ENCODE peak calls at places on chromosomes 12 and 14, in four cellular contexts. L is HCT116, R is choroid plexus epithelial cell, G is BJ. H is an unnamed sample.

GRCh38 chr14:27672047-27672446 is 1074.2 kb upstream of the NOVA1 start:
- DNase-seq in R (no peak), G (no peak), L (no peak), H (no peak)

GRCh38 chr12:111245701-111246476 is 123.0 kb downstream of the PHETA1 start:
- DNase-seq in R (no peak), G (no peak), L (no peak), H (no peak)

GRCh38 chr12:123741937-123742572 is 20.0 kb upstream of the DNAH10 start:
- DNase-seq in L (no peak), G (no peak), R (no peak), H (no peak)

GRCh38 chr12:30440826-30441602 is 254.7 kb downstream of the IPO8 start:
- DNase-seq in G (no peak), L (peak; percentile 43), R (peak; percentile 72), H (peak; percentile 46)

GRCh38 chr14:73751157-73751691 is 37.0 kb upstream of the PNMA1 start:
- DNase-seq in G (no peak), L (no peak), R (no peak), H (no peak)

GRCh38 chr12:45285717-45286116 is 69.8 kb downstream of the ANO6 start:
- DNase-seq in L (no peak), G (no peak), R (no peak), H (no peak)

GRCh38 chr14:99238234-99238633 is 33.8 kb downstream of the BCL11B start:
- DNase-seq in L (no peak), R (no peak), G (no peak), H (no peak)

GRCh38 chr14:45089813-45090212 is 5.9 kb downstream of the PRPF39 start:
- DNase-seq in G (no peak), L (no peak), R (peak; percentile 13), H (peak; percentile 76)

GRCh38 chr12:130164931-130165330 is 2.7 kb downstream of the FZD10 start:
- DNase-seq in R (no peak), G (no peak), L (no peak), H (no peak)

GRCh38 chr12:22974865-22975264 is 349.9 kb downstream of the ETNK1 start:
- DNase-seq in R (peak; percentile 95), L (peak; percentile 15), G (peak; percentile 48), H (peak; percentile 96)

GRCh38 chr14:73276836-73277235 is 39.5 kb downstream of the PAPLN start:
- DNase-seq in R (no peak), G (no peak), L (no peak), H (no peak)

GRCh38 chr14:56195727-56196126 is 77.5 kb downstream of the PELI2 start:
- DNase-seq in G (peak; percentile 44), L (no peak), R (peak; percentile 61), H (peak; percentile 75)

GRCh38 chr12:23949212-23950010 is at the start of gene SOX5:
- DNase-seq in G (no peak), R (peak; percentile 59), L (no peak), H (peak; percentile 75)

GRCh38 chr12:3560295-3560620 is 69.3 kb downstream of the PRMT8 start:
- DNase-seq in R (no peak), L (no peak), G (no peak), H (no peak)

GRCh38 chr14:96205059-96205993 is 687 bp downstream of the BDKRB2 start:
- DNase-seq in L (no peak), G (no peak), R (no peak), H (no peak)

GRCh38 chr12:54216580-54217308 is 28.0 kb upstream of the SMUG1 start:
- DNase-seq in R (peak; percentile 83), L (peak; percentile 86), G (no peak), H (peak; percentile 80)

GRCh38 chr12:54214553-54215374 is 26.0 kb upstream of the SMUG1 start:
- DNase-seq in G (peak; percentile 29), R (peak; percentile 93), L (peak; percentile 85), H (peak; percentile 90)

GRCh38 chr12:54217774-54218221 is 29.0 kb upstream of the SMUG1 start:
- DNase-seq in G (no peak), L (no peak), R (peak; percentile 28), H (no peak)

GRCh38 chr12:54215990-54216579 is 27.3 kb upstream of the SMUG1 start:
- DNase-seq in L (no peak), R (no peak), G (no peak), H (peak; percentile 40)

GRCh38 chr12:54217309-54217661 is 28.5 kb upstream of the SMUG1 start:
- DNase-seq in G (no peak), R (no peak), L (no peak), H (no peak)
- TF ChIP-seq CTCF in G (no peak), R (no peak), L (no peak), H (no peak)

GRCh38 chr12:57487055-57487596 is 742 bp upstream of the MARS1 start:
- DNase-seq in G (no peak), R (no peak), L (no peak), H (no peak)
- H3K4me3 ChIP-seq in G (peak overlapping the region; percentile 30), R (peak overlapping the region; percentile 99), L (peak overlapping the region; percentile 97), H (peak overlapping the region; percentile 99)

GRCh38 chr14:20345366-20345765 is 1.9 kb downstream of the PARP2 start:
- DNase-seq in R (no peak), G (no peak), L (no peak), H (no peak)

GRCh38 chr14:20350280-20350679 is 6.8 kb downstream of the PARP2 start:
- DNase-seq in G (no peak), R (no peak), L (no peak), H (peak; percentile 26)

GRCh38 chr14:20347747-20348146 is 4.3 kb downstream of the PARP2 start:
- DNase-seq in G (no peak), L (no peak), R (no peak), H (no peak)

GRCh38 chr14:20346713-20347112 is 3.3 kb downstream of the PARP2 start:
- DNase-seq in R (no peak), G (no peak), L (no peak), H (no peak)

GRCh38 chr14:20350860-20351259 is 7.4 kb downstream of the PARP2 start:
- DNase-seq in L (no peak), R (peak; percentile 62), G (no peak), H (peak; percentile 20)
- TF ChIP-seq CTCF in L (no peak), R (peak; percentile 63), G (peak; percentile 32), H (peak; percentile 31)

GRCh38 chr12:2039034-2039433 is 13.8 kb upstream of the CACNA1C start:
- DNase-seq in L (no peak), R (no peak), G (no peak), H (no peak)

GRCh38 chr12:2034633-2035420 is 18.0 kb upstream of the CACNA1C start:
- DNase-seq in R (peak; percentile 78), G (no peak), L (peak; percentile 60), H (peak; percentile 67)

DNA sequence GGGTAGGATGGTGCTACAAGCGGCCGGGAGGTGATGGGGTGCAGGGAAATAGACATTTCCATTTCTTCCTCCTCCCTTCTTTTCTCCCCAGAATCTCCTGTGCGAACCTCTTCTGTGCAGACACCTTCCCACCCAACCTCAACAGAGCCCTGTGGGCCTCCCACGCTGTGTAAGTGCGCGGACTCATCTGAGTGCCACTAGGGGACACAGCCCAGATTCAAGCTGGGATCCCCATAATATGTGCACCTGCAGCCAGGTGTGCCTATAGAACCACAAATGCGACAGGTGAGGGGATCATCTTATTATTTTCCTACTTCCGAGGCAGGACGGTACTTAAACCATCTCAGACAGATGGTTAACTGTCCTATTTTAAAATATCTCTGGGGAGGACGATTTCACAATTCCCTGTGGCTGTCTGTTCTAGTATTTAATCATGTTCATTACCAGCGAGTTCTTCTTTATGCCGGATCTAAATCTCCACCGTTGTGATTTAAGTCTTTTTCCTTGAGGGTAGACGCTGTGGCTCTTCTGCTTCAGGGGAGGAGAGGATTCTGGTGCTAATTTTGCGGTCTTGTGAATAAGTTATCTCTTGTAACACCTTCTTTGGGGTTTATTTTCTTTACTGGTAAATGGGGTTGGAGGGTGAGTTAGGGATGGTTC is 17.2 kb upstream of the CACNA1C start:
- DNase-seq in L (no peak), R (no peak), G (no peak), H (no peak)
- H3K4me3 ChIP-seq in L (peak overlapping the region; percentile 47), R (no peak overlapping the region), G (peak overlapping the region; percentile 9), H (peak overlapping the region; percentile 33)

GRCh38 chr14:64636980-64637429 is 67.2 kb upstream of the PLEKHG3 start:
- DNase-seq in L (no peak), R (no peak), G (no peak), H (no peak)
- TF ChIP-seq CTCF in L (peak; percentile 2), R (no peak), G (no peak), H (no peak)

GRCh38 chr14:65070710-65071033 is 31.6 kb downstream of the MAX start:
- DNase-seq in G (no peak), R (no peak), L (no peak), H (no peak)
- H3K4me3 ChIP-seq in G (no peak overlapping the region), R (no peak overlapping the region), L (no peak overlapping the region), H (no peak overlapping the region)